ENCODE peak calls at places on chromosomes 5 and 9, in ten cellular contexts. N is lower lobe of right lung; M is GM23248; J is neuronal stem cell; O is CD4-positive, CD25-positive, alpha-beta regulatory T cell; L is psoas muscle; Q is astrocyte; D is CD8-positive, alpha-beta memory T cell; X is neural progenitor cell; U is lung. S is an unnamed sample.

GRCh38 chr5:173529861-173530260 is 86.6 kb downstream of the BOD1 start:
- DNase-seq in N (no peak), M (no peak), J (no peak), O (no peak), L (no peak), Q (no peak), D (no peak), X (no peak), U (no peak), S (no peak)

GRCh38 chr9:37987467-37987981 is 81.5 kb downstream of the SHB start:
- DNase-seq in N (no peak), M (no peak), J (no peak), O (no peak), L (no peak), Q (no peak), D (no peak), X (no peak), U (no peak), S (no peak)

GRCh38 chr9:130476151-130476730 is 31.5 kb downstream of the ASS1 start:
- DNase-seq in N (no peak), M (no peak), J (no peak), O (no peak), L (no peak), Q (no peak), D (no peak), X (no peak), U (no peak), S (no peak)

GRCh38 chr5:67880876-67881275 is 334.7 kb upstream of the PIK3R1 start:
- DNase-seq in N (no peak), M (no peak), J (no peak), O (no peak), L (no peak), Q (no peak), D (no peak), X (peak; percentile 13), U (no peak), S (peak; percentile 18)

GRCh38 chr9:98380065-98380681 is 124.7 kb upstream of the TBC1D2 start:
- DNase-seq in N (no peak), M (peak; percentile 77), J (no peak), O (no peak), L (no peak), Q (peak; percentile 38), D (no peak), X (peak; percentile 31), U (no peak), S (no peak)

GRCh38 chr5:1322955-1323802 is 21.7 kb downstream of the CLPTM1L start:
- DNase-seq in N (no peak), M (no peak), J (no peak), O (no peak), L (no peak), Q (no peak), D (no peak), X (no peak), U (no peak), S (peak; percentile 12)

GRCh38 chr9:35236692-35237091 is 74.9 kb downstream of the UNC13B start:
- DNase-seq in N (no peak), M (no peak), J (no peak), O (no peak), L (no peak), Q (no peak), D (no peak), X (no peak), U (peak; percentile 60), S (no peak)

GRCh38 chr5:317086-317811 is 4.3 kb upstream of the AHRR start:
- DNase-seq in N (no peak), M (peak; percentile 89), J (peak; percentile 64), O (no peak), L (no peak), Q (peak; percentile 42), D (no peak), X (peak; percentile 90), U (no peak), S (no peak)

GRCh38 chr5:78005021-78005785 is 229.1 kb upstream of the TBCA start:
- DNase-seq in N (no peak), M (peak; percentile 72), J (no peak), O (no peak), L (no peak), Q (peak; percentile 40), D (no peak), X (peak; percentile 33), U (no peak), S (no peak)

GRCh38 chr9:110659891-110660541 is 8.6 kb upstream of the MUSK start:
- DNase-seq in N (no peak), M (peak; percentile 63), J (no peak), O (no peak), L (no peak), Q (peak; percentile 65), D (no peak), X (no peak), U (no peak), S (no peak)

GRCh38 chr9:134525841-134526797 is 115.5 kb upstream of the COL5A1 start:
- DNase-seq in N (peak; percentile 47), M (peak; percentile 88), J (no peak), O (no peak), L (peak; percentile 61), Q (no peak), D (no peak), X (no peak), U (no peak), S (peak; percentile 64)

GRCh38 chr5:173789031-173789920 is 98.9 kb upstream of the CPEB4 start:
- DNase-seq in N (peak; percentile 61), M (peak; percentile 92), J (no peak), O (no peak), L (peak; percentile 69), Q (peak; percentile 89), D (no peak), X (no peak), U (no peak), S (no peak)

GRCh38 chr5:2752059-2752874 is 790 bp upstream of the IRX2 start:
- DNase-seq in N (peak; percentile 86), M (peak; percentile 81), J (no peak), O (no peak), L (no peak), Q (no peak), D (no peak), X (peak; percentile 54), U (peak; percentile 71), S (no peak)

DNA sequence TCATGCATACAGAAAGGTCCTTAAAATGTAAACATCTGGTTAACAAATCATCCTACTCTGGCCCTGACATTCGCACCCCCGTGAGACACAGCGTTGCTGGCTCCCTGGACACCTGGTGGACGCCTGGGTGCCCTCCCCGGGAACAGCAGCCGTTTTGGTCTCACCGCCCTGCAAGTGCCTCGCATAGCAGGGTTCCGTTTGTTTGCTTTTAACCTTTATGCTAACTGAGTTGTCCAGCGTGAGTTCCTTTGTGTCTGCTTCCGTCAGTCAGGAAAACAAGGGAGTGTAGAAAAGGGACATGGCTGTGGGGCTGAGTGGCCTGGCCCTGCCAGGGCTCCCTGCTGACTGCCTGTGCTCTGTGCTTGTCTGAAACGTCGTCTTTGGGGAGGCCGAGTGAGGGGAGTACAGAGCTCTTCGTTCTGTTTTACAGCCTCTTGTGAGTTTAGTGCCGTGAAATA is 91.8 kb upstream of the CACNA1B start:
- DNase-seq in N (no peak), M (no peak), J (peak; percentile 11), O (no peak), L (no peak), Q (no peak), D (no peak), X (peak; percentile 56), U (no peak), S (no peak)
- H3K27ac ChIP-seq in N (no peak overlapping the region), M (peak overlapping the region; percentile 58), J (no peak overlapping the region), O (no peak overlapping the region), L (no peak overlapping the region), Q (no peak overlapping the region), D (no peak overlapping the region), X (no peak overlapping the region), U (no peak overlapping the region), S (no peak overlapping the region)

GRCh38 chr9:93228030-93228429 is 44.1 kb downstream of the WNK2 start:
- DNase-seq in N (no peak), M (no peak), J (no peak), O (no peak), L (no peak), Q (no peak), D (no peak), X (no peak), U (no peak), S (no peak)
- H3K4me1 ChIP-seq in N (no peaks in the 10 kb centered on the region), M (peaks cover 6% of the 10 kb centered on the region), J (no peaks in the 10 kb centered on the region), O (no peaks in the 10 kb centered on the region), L (peaks cover 23% of the 10 kb centered on the region), Q (peaks cover 8% of the 10 kb centered on the region), D (no peaks in the 10 kb centered on the region), X (peaks cover 6% of the 10 kb centered on the region), U (peaks cover 3% of the 10 kb centered on the region), S (peaks cover 4% of the 10 kb centered on the region)

GRCh38 chr5:116521173-116521872 is 53.3 kb downstream of the SEMA6A start:
- DNase-seq in N (no peak), M (peak; percentile 2), J (no peak), O (no peak), L (peak; percentile 17), Q (no peak), D (no peak), X (no peak), U (no peak), S (peak; percentile 21)

GRCh38 chr5:116518423-116518822 is 56.2 kb downstream of the SEMA6A start:
- DNase-seq in N (no peak), M (no peak), J (no peak), O (no peak), L (no peak), Q (no peak), D (no peak), X (no peak), U (no peak), S (no peak)

GRCh38 chr5:116522737-116523136 is 51.9 kb downstream of the SEMA6A start:
- DNase-seq in N (no peak), M (no peak), J (no peak), O (no peak), L (no peak), Q (no peak), D (no peak), X (no peak), U (no peak), S (no peak)

GRCh38 chr5:116517557-116517956 is 57.1 kb downstream of the SEMA6A start:
- DNase-seq in N (no peak), M (no peak), J (no peak), O (no peak), L (no peak), Q (no peak), D (no peak), X (no peak), U (no peak), S (no peak)

GRCh38 chr5:116520706-116521105 is 53.9 kb downstream of the SEMA6A start:
- DNase-seq in N (no peak), M (no peak), J (no peak), O (no peak), L (peak; percentile 21), Q (no peak), D (no peak), X (no peak), U (no peak), S (peak; percentile 19)
- H3K27ac ChIP-seq in N (no peak overlapping the region), M (no peak overlapping the region), J (no peak overlapping the region), O (no peak overlapping the region), L (no peak overlapping the region), Q (no peak overlapping the region), D (no peak overlapping the region), X (no peak overlapping the region), U (no peak overlapping the region), S (no peak overlapping the region)

DNA sequence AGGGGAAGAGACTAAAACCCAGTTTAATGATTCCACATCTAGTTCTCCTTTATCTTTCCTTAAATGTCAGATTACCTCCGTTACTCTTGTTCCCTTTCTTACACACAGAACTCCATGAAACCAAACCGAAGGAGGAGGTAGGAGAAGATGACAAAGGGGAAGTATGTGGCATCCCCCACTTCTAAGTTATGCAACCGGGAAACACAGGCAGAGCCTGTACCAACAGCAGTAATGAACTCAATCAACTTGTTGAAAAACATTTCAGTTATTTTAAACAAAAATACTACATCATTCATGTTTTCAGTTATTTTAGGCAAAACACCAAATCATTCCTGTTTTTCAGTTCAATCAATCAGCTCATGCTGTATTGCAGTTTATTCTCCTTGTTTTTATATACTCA is 101.8 kb downstream of the PCSK1 start:
- DNase-seq in N (no peak), M (peak; percentile 53), J (no peak), O (no peak), L (no peak), Q (no peak), D (no peak), X (no peak), U (no peak), S (no peak)
- H3K4me1 ChIP-seq in N (no peaks in the 10 kb centered on the region), M (peaks cover 52% of the 10 kb centered on the region), J (peaks cover under 1% of the 10 kb centered on the region), O (no peaks in the 10 kb centered on the region), L (peaks cover 8% of the 10 kb centered on the region), Q (peaks cover 6% of the 10 kb centered on the region), D (no peaks in the 10 kb centered on the region), X (no peaks in the 10 kb centered on the region), U (no peaks in the 10 kb centered on the region), S (no peaks in the 10 kb centered on the region)